ENCODE peak calls at places on chromosomes 3 and 15, in eight cellular contexts. C is fibroblast of villous mesenchyme; D is WERI-Rb-1; Z is fibroblast of lung; O is amniotic epithelial cell; H is WTC11; B is T-helper 17 cell; S is CD4-positive, alpha-beta T cell. N is an unnamed sample.

GRCh38 chr3:194103475-194103874 is 32.5 kb upstream of the HES1 start:
- DNase-seq in C (no peak), S (peak), Z (no peak), O (no peak), D (no peak), H (no peak), B (peak), N (no peak)

GRCh38 chr15:49844390-49844789 is 223.5 kb downstream of the DTWD1 start:
- DNase-seq in C (no peak), Z (no peak), S (no peak), O (no peak), H (no peak), D (no peak), B (no peak), N (no peak)

GRCh38 chr3:49673131-49673714 is 928 bp upstream of the APEH start:
- DNase-seq in O (no peak), D (no peak), S (no peak), C (no peak), Z (no peak), B (no peak), H (no peak), N (peak)

GRCh38 chr3:51686512-51687215 is 15.6 kb downstream of the TEX264 start:
- DNase-seq in Z (no peak), B (peak), D (no peak), O (peak), H (no peak), S (peak), C (no peak), N (no peak)

GRCh38 chr15:80233511-80234080 is 18.4 kb downstream of the CTXND1 start:
- DNase-seq in O (no peak), D (no peak), C (no peak), Z (no peak), H (no peak), B (no peak), S (no peak), N (no peak)

GRCh38 chr3:194399874-194400411 is 877 bp upstream of the GP5 start:
- DNase-seq in O (no peak), C (no peak), Z (no peak), D (no peak), B (no peak), S (no peak), H (no peak), N (no peak)

GRCh38 chr15:77617507-77618285 is 15.0 kb downstream of the LINGO1 start:
- DNase-seq in O (peak), D (peak), H (peak), Z (no peak), S (no peak), B (no peak), C (no peak), N (peak)

GRCh38 chr3:88031543-88032148 is 27.2 kb downstream of the CGGBP1 start:
- DNase-seq in Z (peak), O (peak), B (no peak), S (peak), H (no peak), D (no peak), C (peak), N (no peak)

GRCh38 chr15:36884404-36885335 is 215.7 kb downstream of the MEIS2 start:
- DNase-seq in S (no peak), B (no peak), C (no peak), O (no peak), H (no peak), Z (no peak), D (no peak), N (no peak)

GRCh38 chr15:76161153-76162049 is 101.6 kb downstream of the TMEM266 start:
- DNase-seq in B (no peak), O (no peak), Z (peak), D (no peak), C (peak), H (no peak), S (no peak), N (no peak)

GRCh38 chr3:25592510-25592968 is 72.2 kb downstream of the TOP2B start:
- DNase-seq in B (no peak), H (peak), O (peak), S (no peak), C (peak), D (peak), Z (peak), N (no peak)

GRCh38 chr3:115943579-115943978 is 320.3 kb downstream of the GAP43 start:
- DNase-seq in O (no peak), B (no peak), C (no peak), H (no peak), S (no peak), D (no peak), Z (no peak), N (no peak)

GRCh38 chr3:101292027-101292426 is 28.3 kb downstream of the IMPG2 start:
- DNase-seq in S (no peak), Z (peak), C (peak), D (no peak), B (no peak), H (no peak), O (peak), N (no peak)

GRCh38 chr3:126024049-126024854 is 55.3 kb downstream of the ROPN1B start:
- DNase-seq in Z (no peak), S (no peak), H (no peak), C (no peak), D (no peak), B (no peak), O (no peak), N (no peak)

GRCh38 chr3:134860141-134860540 is 65.1 kb downstream of the EPHB1 start:
- DNase-seq in B (no peak), C (no peak), Z (no peak), H (no peak), D (no peak), O (no peak), S (no peak), N (no peak)

GRCh38 chr15:38721549-38721948 is 156.9 kb upstream of the RASGRP1 start:
- DNase-seq in S (no peak), B (no peak), O (peak), Z (no peak), C (no peak), H (no peak), D (no peak), N (no peak)

GRCh38 chr3:49647741-49648140 is 26.4 kb upstream of the APEH start:
- DNase-seq in Z (no peak), C (no peak), H (no peak), S (no peak), O (no peak), D (no peak), B (no peak), N (no peak)